ENCODE peak calls at places on chromosomes 2 and 18, in seven cellular contexts. B, H, S, A, K, E and F are unnamed samples.

GRCh38 chr2:187302619-187303018 is 145.4 kb downstream of the CALCRL start:
- DNase-seq in K (no peak), A (no peak), E (peak), B (peak), S (no peak), H (no peak), F (no peak)

GRCh38 chr18:79582978-79583377 is 96.6 kb upstream of the CTDP1 start:
- DNase-seq in E (no peak), S (no peak), K (no peak), B (no peak), A (no peak), H (no peak), F (no peak)

GRCh38 chr18:8812631-8813030 is 107.3 kb downstream of the MTCL1 start:
- DNase-seq in K (no peak), A (no peak), B (no peak), H (no peak), E (peak), S (no peak), F (no peak)

GRCh38 chr2:160224507-160224906 is 24.4 kb upstream of the ITGB6 start:
- DNase-seq in S (no peak), A (no peak), E (no peak), B (no peak), H (no peak), K (no peak), F (no peak)

GRCh38 chr2:128445533-128445900 is 126.8 kb upstream of the HS6ST1 start:
- DNase-seq in B (no peak), H (no peak), E (no peak), K (no peak), S (no peak), A (no peak), F (no peak)

GRCh38 chr2:191646612-191646902 is 31.4 kb upstream of the NABP1 start:
- DNase-seq in K (no peak), E (no peak), S (no peak), H (no peak), A (no peak), B (no peak), F (no peak)

GRCh38 chr2:181440919-181441318 is 16.3 kb upstream of the ITGA4 start:
- DNase-seq in H (no peak), B (no peak), A (no peak), K (no peak), E (no peak), S (no peak), F (no peak)

GRCh38 chr2:128536925-128537620 is 218.4 kb upstream of the HS6ST1 start:
- DNase-seq in A (no peak), S (no peak), H (no peak), K (no peak), B (peak), E (peak), F (no peak)

GRCh38 chr2:25228848-25229674 is 60.7 kb upstream of the POMC start:
- DNase-seq in A (peak), K (no peak), B (peak), H (no peak), E (peak), S (no peak), F (peak)

GRCh38 chr2:143161982-143162837 is 33.0 kb downstream of the ARHGAP15 start:
- DNase-seq in B (no peak), K (peak), A (peak), S (peak), E (peak), H (peak), F (no peak)

GRCh38 chr18:27825735-27826477 is 351.0 kb downstream of the CDH2 start:
- DNase-seq in A (no peak), S (no peak), B (no peak), H (no peak), E (no peak), K (no peak), F (no peak)

GRCh38 chr2:127570282-127571250 is 35.1 kb downstream of the MYO7B start:
- DNase-seq in A (no peak), H (no peak), K (no peak), S (no peak), E (peak), B (peak), F (no peak)

GRCh38 chr18:43526436-43527150 is 249.3 kb upstream of the SYT4 start:
- DNase-seq in H (no peak), S (no peak), K (no peak), B (peak), A (no peak), E (no peak), F (no peak)

GRCh38 chr2:235955664-235956063 is 212.5 kb downstream of the GBX2 start:
- DNase-seq in K (no peak), B (no peak), E (no peak), S (no peak), A (no peak), H (no peak), F (no peak)

GRCh38 chr2:66548422-66548821 is 113.5 kb downstream of the MEIS1 start:
- DNase-seq in S (no peak), H (no peak), K (no peak), B (no peak), A (no peak), E (no peak), F (no peak)

GRCh38 chr2:222904557-222905258 is 43.9 kb downstream of the ACSL3 start:
- DNase-seq in B (peak), H (no peak), E (peak), S (no peak), A (no peak), K (no peak), F (no peak)

GRCh38 chr2:198441246-198441645 is 636.9 kb downstream of the PLCL1 start:
- DNase-seq in K (no peak), B (peak), A (no peak), S (no peak), H (no peak), E (peak), F (no peak)

GRCh38 chr2:8125741-8126691 is 555.8 kb upstream of the ID2 start:
- DNase-seq in A (no peak), S (no peak), H (no peak), E (no peak), B (no peak), K (no peak), F (no peak)

GRCh38 chr2:180980185-180980942 is at the start of gene UBE2E3:
- DNase-seq in K (peak), E (peak), H (peak), B (peak), A (peak), S (peak), F (peak)

GRCh38 chr2:39772086-39772811 is 6.8 kb downstream of the THUMPD2 start:
- DNase-seq in S (no peak), A (no peak), E (peak), K (no peak), H (no peak), B (peak), F (no peak)